ENCODE peak calls at places on chromosomes 7 and 10, in nine cellular contexts. A, X, B, L, C, J, W, R and T are unnamed samples.
A peak's percentile ranks its signal among the peaks of the same experiment; 100 is the strongest.

GRCh38 chr7:95534796-95535195 is 49.1 kb downstream of the ASB4 start:
- DNase-seq in W (no peak), B (no peak), R (no peak), A (no peak), J (no peak), C (no peak), L (no peak), X (no peak), T (no peak)

GRCh38 chr7:18496336-18496700 is 769 bp downstream of the HDAC9 start:
- DNase-seq in C (no peak), L (no peak), B (no peak), A (no peak), W (no peak), X (no peak), J (no peak), R (no peak), T (no peak)

GRCh38 chr7:147171013-147171391 is 1054.4 kb downstream of the CNTNAP2 start:
- DNase-seq in X (no peak), W (no peak), A (no peak), L (no peak), C (no peak), B (no peak), J (no peak), R (no peak), T (no peak)

GRCh38 chr7:98557538-98558031 is 59.5 kb upstream of the NPTX2 start:
- DNase-seq in C (no peak), R (no peak), B (no peak), X (no peak), W (no peak), A (no peak), J (no peak), L (no peak), T (no peak)

GRCh38 chr7:101151908-101152651 is 2.2 kb upstream of the AP1S1 start:
- DNase-seq in X (no peak), L (no peak), W (no peak), C (no peak), J (no peak), B (no peak), R (no peak), A (no peak), T (no peak)

GRCh38 chr10:131629026-131629425 is 271.8 kb upstream of the PPP2R2D start:
- DNase-seq in X (no peak), B (no peak), A (no peak), R (no peak), W (no peak), L (no peak), C (no peak), J (no peak), T (no peak)

GRCh38 chr7:133345690-133346421 is 93.0 kb downstream of the EXOC4 start:
- DNase-seq in J (no peak), W (no peak), L (no peak), C (no peak), R (no peak), B (no peak), A (no peak), X (no peak), T (no peak)

GRCh38 chr7:157558875-157559595 is 222.2 kb downstream of the DNAJB6 start:
- DNase-seq in R (no peak), B (no peak), L (peak; percentile 96), W (peak; percentile 45), X (no peak), A (no peak), C (no peak), J (no peak), T (peak; percentile 37)

GRCh38 chr7:85185355-85186082 is 1.3 kb downstream of the SEMA3D start:
- DNase-seq in C (peak; percentile 71), R (peak; percentile 37), B (no peak), X (peak; percentile 44), A (peak; percentile 42), J (peak; percentile 28), W (peak; percentile 59), L (no peak), T (peak; percentile 43)

GRCh38 chr7:2637505-2638223 is 5.9 kb downstream of the TTYH3 start:
- DNase-seq in R (no peak), A (no peak), C (no peak), X (no peak), J (no peak), W (peak; percentile 87), B (peak; percentile 57), L (peak; percentile 88), T (peak; percentile 86)

GRCh38 chr7:155228894-155229293 is 68.8 kb upstream of the INSIG1 start:
- DNase-seq in W (no peak), X (no peak), B (no peak), R (no peak), L (no peak), C (no peak), J (no peak), A (no peak), T (no peak)

GRCh38 chr10:1107679-1108078 is 51.5 kb downstream of the WDR37 start:
- DNase-seq in B (no peak), J (no peak), L (no peak), A (peak; percentile 31), X (no peak), R (no peak), C (no peak), W (no peak), T (no peak)

GRCh38 chr10:116272497-116273221 is at the start of gene GFRA1:
- DNase-seq in R (no peak), B (no peak), L (no peak), C (peak; percentile 38), W (no peak), J (peak; percentile 21), X (no peak), A (no peak), T (no peak)

GRCh38 chr7:127751723-127752448 is 99.9 kb downstream of the SND1 start:
- DNase-seq in A (peak; percentile 26), R (no peak), C (peak; percentile 20), X (peak; percentile 23), B (no peak), L (no peak), W (no peak), J (no peak), T (no peak)

GRCh38 chr10:71623098-71623985 is 96.2 kb downstream of the C10orf105 start:
- DNase-seq in C (no peak), R (no peak), J (peak; percentile 30), X (peak; percentile 14), B (peak; percentile 54), A (no peak), L (peak; percentile 57), W (no peak), T (no peak)

GRCh38 chr7:51027256-51028127 is 244.8 kb upstream of the GRB10 start:
- DNase-seq in B (no peak), A (no peak), J (no peak), R (no peak), C (no peak), X (no peak), L (no peak), W (peak; percentile 40), T (no peak)

GRCh38 chr7:111650456-111650999 is 88.2 kb upstream of the IMMP2L start:
- DNase-seq in X (peak; percentile 72), L (no peak), R (no peak), C (no peak), W (no peak), B (no peak), J (peak; percentile 88), A (no peak), T (no peak)

GRCh38 chr7:21943436-21943835 is 2.3 kb downstream of the CDCA7L start:
- DNase-seq in B (no peak), C (no peak), W (no peak), J (no peak), L (no peak), A (no peak), R (no peak), X (no peak), T (no peak)

GRCh38 chr10:112161757-112162518 is 21.6 kb downstream of the GPAM start:
- DNase-seq in B (no peak), J (no peak), W (no peak), C (no peak), X (no peak), A (no peak), L (no peak), R (no peak), T (no peak)

GRCh38 chr10:77334501-77334900 is 303.1 kb downstream of the KCNMA1 start:
- DNase-seq in B (no peak), X (no peak), A (no peak), J (no peak), C (no peak), W (no peak), L (no peak), R (no peak), T (no peak)

GRCh38 chr7:87561102-87561501 is 39.6 kb downstream of the ABCB1 start:
- DNase-seq in B (no peak), L (no peak), R (no peak), J (no peak), X (no peak), A (no peak), W (no peak), C (no peak), T (no peak)
- H3K4me3 ChIP-seq in B (no peak overlapping the region), L (no peak overlapping the region), R (no peak overlapping the region), J (no peak overlapping the region), X (no peak overlapping the region), A (no peak overlapping the region), W (no peak overlapping the region), C (no peak overlapping the region), T (no peak overlapping the region)

DNA sequence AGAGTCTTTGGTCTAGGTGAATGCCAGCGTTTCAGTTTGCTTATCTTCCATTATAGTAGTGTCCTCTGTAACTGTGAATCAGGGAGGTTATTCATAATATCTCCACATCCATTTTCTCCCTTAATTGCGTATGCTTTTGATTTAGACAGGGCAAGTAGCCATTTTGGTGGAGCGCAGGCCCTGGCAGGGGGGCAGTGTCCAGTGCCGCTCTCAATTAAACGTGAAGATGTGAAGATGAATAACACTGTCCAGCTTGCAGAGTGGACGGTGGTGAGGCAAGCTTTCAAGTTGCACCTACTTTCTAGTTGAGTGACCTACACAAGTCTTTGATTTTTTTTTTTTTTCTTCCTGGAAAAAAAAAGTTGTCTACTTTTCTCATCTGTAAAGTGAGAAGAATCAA is 4.5 kb downstream of the TSPAN14 start:
- DNase-seq in B (no peak), L (no peak), A (no peak), W (no peak), R (no peak), X (no peak), C (no peak), J (no peak), T (no peak)
- H3K4me3 ChIP-seq in B (no peak overlapping the region), L (no peak overlapping the region), A (peak overlapping the region; percentile 12), W (peak overlapping the region; percentile 34), R (no peak overlapping the region), X (no peak overlapping the region), C (no peak overlapping the region), J (peak overlapping the region; percentile 12), T (peak overlapping the region; percentile 87)

GRCh38 chr10:34537629-34538231 is 277.4 kb downstream of the PARD3 start:
- DNase-seq in W (no peak), A (no peak), R (no peak), C (no peak), L (no peak), B (no peak), X (no peak), J (no peak), T (no peak)
- H3K4me3 ChIP-seq in W (peak overlapping the region; percentile 40), A (no peak overlapping the region), R (no peak overlapping the region), C (no peak overlapping the region), L (no peak overlapping the region), B (no peak overlapping the region), X (no peak overlapping the region), J (peak overlapping the region; percentile 31), T (peak overlapping the region; percentile 47)

DNA sequence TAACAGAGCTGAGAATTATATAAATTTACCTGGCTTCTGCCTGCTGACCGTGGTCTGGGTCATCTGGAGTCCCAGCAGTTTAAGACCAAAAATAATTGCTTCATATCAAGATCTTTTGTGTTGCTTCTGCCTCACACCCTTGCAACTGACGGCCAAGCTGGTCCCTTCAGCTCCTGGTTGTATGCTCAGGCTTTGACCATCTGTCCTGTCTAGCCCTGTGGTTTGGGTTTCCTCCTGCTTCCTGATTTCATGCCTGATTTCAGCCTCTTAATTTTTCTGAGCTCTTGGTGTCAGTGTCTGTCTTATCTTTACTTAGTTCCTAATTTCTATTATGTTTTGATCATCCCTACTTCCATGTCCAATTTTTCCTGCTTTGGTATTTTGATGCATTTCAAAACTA is 87.9 kb upstream of the PLXDC2 start:
- DNase-seq in C (no peak), A (no peak), W (no peak), B (no peak), J (no peak), L (no peak), R (no peak), X (no peak), T (no peak)
- H3K4me3 ChIP-seq in C (no peak overlapping the region), A (no peak overlapping the region), W (no peak overlapping the region), B (no peak overlapping the region), J (no peak overlapping the region), L (no peak overlapping the region), R (no peak overlapping the region), X (no peak overlapping the region), T (no peak overlapping the region)